ENCODE peak calls at places on chromosome 17, in six cellular contexts. F, L, H, D, M and X are unnamed samples.

GRCh38 chr17:72575542-72576233 is 454.9 kb downstream of the SOX9 start:
- DNase-seq in F (no peak), L (no peak), H (no peak), D (peak), M (no peak), X (no peak)

GRCh38 chr17:69506489-69506888 is 92.0 kb downstream of the MAP2K6 start:
- DNase-seq in F (no peak), L (no peak), H (peak), D (peak), M (peak), X (peak)

GRCh38 chr17:60391419-60392041 is 403 bp downstream of the USP32 start:
- DNase-seq in F (no peak), L (no peak), H (no peak), D (peak), M (no peak), X (no peak)

GRCh38 chr17:12438212-12438611 is 227.5 kb upstream of the MYOCD start:
- DNase-seq in F (no peak), L (no peak), H (no peak), D (no peak), M (no peak), X (no peak)

GRCh38 chr17:9272506-9272905 is 251.2 kb downstream of the NTN1 start:
- DNase-seq in F (no peak), L (no peak), H (no peak), D (no peak), M (no peak), X (no peak)

GRCh38 chr17:58239987-58240386 is 1.6 kb downstream of the LPO start:
- DNase-seq in F (no peak), L (no peak), H (no peak), D (no peak), M (no peak), X (no peak)

GRCh38 chr17:79995691-79996090 is 40.0 kb downstream of the TBC1D16 start:
- DNase-seq in F (no peak), L (no peak), H (peak), D (no peak), M (no peak), X (no peak)

GRCh38 chr17:74450925-74451403 is 15.5 kb upstream of the CD300A start:
- DNase-seq in F (no peak), L (no peak), H (no peak), D (no peak), M (no peak), X (no peak)

GRCh38 chr17:79950306-79950705 is 85.4 kb downstream of the TBC1D16 start:
- DNase-seq in F (no peak), L (peak), H (no peak), D (peak), M (no peak), X (no peak)

GRCh38 chr17:41521574-41522261 is 3.0 kb upstream of the KRT15 start:
- DNase-seq in F (no peak), L (no peak), H (peak), D (peak), M (peak), X (peak)

GRCh38 chr17:48587276-48588073 is 2.6 kb downstream of the HOXB3 start:
- DNase-seq in F (no peak), L (no peak), H (no peak), D (no peak), M (no peak), X (no peak)

GRCh38 chr17:66540131-66540781 is 237.8 kb downstream of the PRKCA start:
- DNase-seq in F (peak), L (peak), H (peak), D (peak), M (peak), X (peak)

GRCh38 chr17:42283241-42284019 is 4.9 kb upstream of the STAT5A start:
- DNase-seq in F (no peak), L (peak), H (no peak), D (no peak), M (no peak), X (no peak)

GRCh38 chr17:42725143-42725542 is 19.7 kb downstream of the EZH1 start:
- DNase-seq in F (no peak), L (no peak), H (no peak), D (no peak), M (no peak), X (no peak)

GRCh38 chr17:21160401-21160800 is 33.6 kb downstream of the DHRS7B start:
- DNase-seq in F (no peak), L (no peak), H (no peak), D (no peak), M (no peak), X (no peak)

GRCh38 chr17:18042969-18043368 is 3.8 kb downstream of the GID4 start:
- DNase-seq in F (no peak), L (no peak), H (no peak), D (no peak), M (no peak), X (no peak)

GRCh38 chr17:40190197-40191021 is 13.1 kb downstream of the RAPGEFL1 start:
- DNase-seq in F (no peak), L (no peak), H (no peak), D (peak), M (peak), X (peak)

GRCh38 chr17:74008196-74008595 is 195.3 kb upstream of the RPL38 start:
- DNase-seq in F (no peak), L (no peak), H (peak), D (peak), M (peak), X (no peak)

DNA sequence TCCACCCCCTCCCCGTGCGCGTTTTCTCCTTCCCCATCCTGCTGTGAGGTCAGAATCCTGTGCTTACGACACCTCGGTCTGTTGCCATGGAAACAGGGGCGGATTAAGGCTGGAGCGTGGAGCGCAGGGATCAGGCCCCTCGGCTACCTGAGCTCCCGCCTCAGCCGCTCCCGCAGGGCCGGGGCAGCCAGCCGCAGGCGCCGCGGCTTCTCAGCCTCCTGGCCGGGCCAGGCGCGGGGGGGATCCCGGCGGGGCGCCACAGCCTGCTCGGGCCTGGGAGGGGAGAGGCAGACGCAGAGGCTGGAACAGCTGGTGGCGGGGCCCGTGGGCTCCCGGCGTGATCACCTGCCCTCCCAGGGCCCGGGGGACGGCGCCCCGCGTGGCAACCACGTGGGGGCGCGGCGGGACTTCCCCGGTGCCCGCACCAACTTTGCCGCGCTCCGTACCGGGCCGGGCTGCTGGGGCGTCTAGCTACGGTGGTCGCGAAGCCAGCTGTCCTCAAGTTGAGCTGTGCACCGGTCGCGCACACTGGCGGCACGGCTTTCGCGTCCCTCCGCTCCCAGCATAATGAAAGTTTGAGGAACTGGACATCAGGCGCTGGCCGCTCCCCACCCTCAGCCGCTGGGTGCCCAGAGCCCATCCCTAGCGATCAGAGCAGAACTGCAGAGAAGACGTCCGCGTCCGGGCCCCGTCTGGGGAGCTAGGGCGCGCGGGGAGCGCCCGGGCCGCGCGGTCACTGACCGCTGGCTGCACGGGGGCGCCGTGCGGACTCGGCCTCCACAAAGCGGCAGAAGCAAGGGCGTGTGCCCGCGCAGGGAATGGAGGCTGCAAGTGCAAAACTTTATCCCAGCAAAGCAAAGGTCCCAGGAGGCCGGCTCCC is 1.2 kb downstream of the RTN4RL1 start:
- DNase-seq in F (peak), L (peak), H (peak), D (peak), M (peak), X (peak)
- TF ChIP-seq CTCF in F (peak), L (no peak), H (no peak), D (no peak), M (no peak), X (no peak)

GRCh38 chr17:35046245-35046644 is 17.3 kb downstream of the RFFL start:
- DNase-seq in F (no peak), L (no peak), H (no peak), D (no peak), M (no peak), X (no peak)
- H3K4me3 ChIP-seq in F (no peak), L (no peak), H (no peak), D (no peak), M (no peak), X (no peak)

GRCh38 chr17:38609280-38610031 is 3.7 kb upstream of the SRCIN1 start:
- DNase-seq in F (no peak), L (no peak), H (no peak), D (peak), M (no peak), X (no peak)
- TF ChIP-seq CTCF in F (no peak), L (no peak), H (peak), D (peak), M (no peak), X (no peak)

DNA sequence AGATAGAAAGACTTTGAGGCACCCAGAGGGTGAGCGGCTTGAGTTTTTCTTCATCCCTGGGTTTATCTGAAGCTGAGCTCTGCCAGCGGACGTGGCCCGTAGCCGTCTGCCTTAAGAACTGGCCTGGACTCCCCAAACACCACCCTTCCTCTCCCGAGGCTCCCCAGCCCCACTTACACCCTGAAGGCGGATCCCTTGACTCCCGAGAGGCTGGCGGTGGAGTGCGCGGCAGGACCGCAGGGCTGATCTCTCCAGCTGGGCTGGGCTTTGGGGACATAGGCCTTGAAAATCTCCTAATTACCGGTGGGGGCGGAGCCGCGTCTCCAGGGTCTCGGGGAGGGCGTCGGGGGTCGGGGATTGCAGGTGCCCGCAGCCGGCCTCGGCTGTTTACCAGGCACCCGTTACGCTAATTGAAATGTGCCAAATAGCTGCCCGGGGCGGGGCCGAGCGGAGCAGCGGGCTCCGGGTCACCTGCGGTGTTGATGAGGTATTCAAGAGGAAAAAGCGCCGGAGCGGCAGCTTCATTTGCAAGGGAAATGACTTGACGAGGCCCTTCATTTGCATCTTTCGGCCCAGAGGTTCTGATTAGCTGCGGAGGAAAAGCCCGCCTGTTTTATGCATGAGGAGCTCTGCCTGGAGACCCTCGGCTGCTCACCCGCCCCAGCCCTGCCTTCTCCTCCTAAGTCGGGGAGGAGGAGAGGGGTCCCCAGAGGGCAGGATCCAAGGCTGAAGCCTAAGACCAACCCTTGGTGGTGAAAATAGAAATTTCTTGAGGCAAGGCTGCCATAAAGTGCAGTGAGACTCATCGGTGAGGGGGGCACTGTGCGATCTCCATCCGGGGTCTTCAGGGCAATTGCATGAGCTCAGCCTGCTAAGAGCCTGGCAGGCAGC is 100.7 kb downstream of the MGAT5B start:
- DNase-seq in F (no peak), L (no peak), H (peak), D (peak), M (peak), X (peak)
- H3K4me3 ChIP-seq in F (peak), L (no peak), H (no peak), D (peak), M (no peak), X (no peak)